ENCODE peak calls at places on chromosome 21, in six cellular contexts. C is GM12892; G is brain pericyte; I is stimulated activated CD8-positive, alpha-beta memory T cell treated with anti-CD3 and anti-CD28 coated beads, Interleukin-7, amount 100 ng/mL, for 1 hour; O is tibial artery; E is chondrocyte. R is an unnamed sample.

GRCh38 chr21:14566889-14567288 is 20.8 kb upstream of the SAMSN1 start:
- DNase-seq in C (no peak), G (no peak), I (no peak), O (no peak), E (no peak), R (no peak)

GRCh38 chr21:46128106-46128982 is 27.0 kb downstream of the FTCD start:
- DNase-seq in C (no peak), G (no peak), I (no peak), O (peak; percentile 65), E (peak; percentile 86), R (no peak)

GRCh38 chr21:29077651-29078090 is 4.2 kb upstream of the CCT8 start:
- DNase-seq in C (no peak), G (no peak), I (no peak), O (no peak), E (no peak), R (no peak)

GRCh38 chr21:28675265-28676041 is 317.2 kb downstream of the LTN1 start:
- DNase-seq in C (no peak), G (no peak), I (no peak), O (no peak), E (no peak), R (no peak)

GRCh38 chr21:45644041-45644906 is 749 bp downstream of the PCBP3 start:
- DNase-seq in C (no peak), G (no peak), I (no peak), O (no peak), E (no peak), R (no peak)

GRCh38 chr21:15804247-15804985 is 74.6 kb downstream of the USP25 start:
- DNase-seq in C (no peak), G (no peak), I (no peak), O (no peak), E (no peak), R (no peak)

GRCh38 chr21:38041493-38041892 is 125.2 kb upstream of the KCNJ6 start:
- DNase-seq in C (no peak), G (no peak), I (no peak), O (no peak), E (no peak), R (no peak)

GRCh38 chr21:28393279-28393678 is 599.4 kb downstream of the LTN1 start:
- DNase-seq in C (no peak), G (no peak), I (no peak), O (no peak), E (no peak), R (peak; percentile 79)

GRCh38 chr21:42746593-42747266 is 93.3 kb downstream of the PDE9A start:
- DNase-seq in C (no peak), G (no peak), I (peak; percentile 11), O (peak; percentile 69), E (no peak), R (no peak)

R was measured in kidney epithelial cell.